ENCODE peak calls at places on chromosome 16, in five cellular contexts. E is psoas muscle; K is A549; V is CD4-positive, CD25-positive, alpha-beta regulatory T cell; G is right atrium auricular region. B is an unnamed sample.
A peak's percentile ranks its signal among the peaks of the same experiment; 100 is the strongest.

GRCh38 chr16:66928702-66929388 is 3.5 kb upstream of the RRAD start:
- DNase-seq in E (peak; percentile 52), K (peak; percentile 56), V (peak; percentile 49), G (no peak), B (peak; percentile 73)

GRCh38 chr16:23145608-23146007 is 3.6 kb downstream of the USP31 start:
- DNase-seq in E (no peak), K (peak; percentile 41), V (no peak), G (no peak), B (no peak)

GRCh38 chr16:69396187-69397061 is 10.6 kb upstream of the TERF2 start:
- DNase-seq in E (peak; percentile 36), K (peak; percentile 97), V (peak; percentile 81), G (peak; percentile 87), B (peak; percentile 86)

GRCh38 chr16:2149630-2150417 is 1.4 kb downstream of the RAB26 start:
- DNase-seq in E (no peak), K (peak; percentile 73), V (no peak), G (no peak), B (peak; percentile 82)

GRCh38 chr16:52453661-52454060 is 93.3 kb downstream of the TOX3 start:
- DNase-seq in E (no peak), K (no peak), V (no peak), G (no peak), B (no peak)

GRCh38 chr16:53937068-53937614 is 233.2 kb downstream of the FTO start:
- DNase-seq in E (no peak), K (no peak), V (no peak), G (no peak), B (no peak)

GRCh38 chr16:12010388-12011251 is 34.1 kb downstream of the SNX29 start:
- DNase-seq in E (no peak), K (no peak), V (no peak), G (no peak), B (no peak)

GRCh38 chr16:80123189-80123588 is 417.6 kb upstream of the DYNLRB2 start:
- DNase-seq in E (no peak), K (no peak), V (no peak), G (no peak), B (peak; percentile 59)

GRCh38 chr16:990516-991291 is 9.1 kb downstream of the SOX8 start:
- DNase-seq in E (no peak), K (no peak), V (no peak), G (no peak), B (no peak)

GRCh38 chr16:53773150-53773846 is 69.3 kb downstream of the FTO start:
- DNase-seq in E (no peak), K (peak; percentile 83), V (peak; percentile 46), G (no peak), B (peak; percentile 68)

GRCh38 chr16:84322749-84323148 is 28.1 kb downstream of the WFDC1 start:
- DNase-seq in E (no peak), K (no peak), V (no peak), G (no peak), B (no peak)

GRCh38 chr16:79599256-79599836 is 1.2 kb downstream of the MAF start:
- DNase-seq in E (peak; percentile 51), K (peak; percentile 31), V (no peak), G (no peak), B (peak; percentile 84)

GRCh38 chr16:5905935-5906334 is 808.3 kb upstream of the EEF2KMT start:
- DNase-seq in E (no peak), K (no peak), V (no peak), G (no peak), B (no peak)

GRCh38 chr16:2508722-2509400 is 4.9 kb upstream of the ATP6V0C start:
- DNase-seq in E (peak; percentile 10), K (no peak), V (no peak), G (no peak), B (no peak)

GRCh38 chr16:1428511-1428910 is 2.4 kb upstream of the PERCC1 start:
- DNase-seq in E (no peak), K (peak; percentile 57), V (peak; percentile 48), G (no peak), B (peak; percentile 85)

GRCh38 chr16:88118376-88118775 is 167.1 kb downstream of the BANP start:
- DNase-seq in E (no peak), K (no peak), V (no peak), G (no peak), B (no peak)

GRCh38 chr16:25568991-25569390 is 122.8 kb upstream of the HS3ST4 start:
- DNase-seq in E (no peak), K (no peak), V (no peak), G (no peak), B (no peak)

GRCh38 chr16:10298416-10298815 is 87.4 kb upstream of the ATF7IP2 start:
- DNase-seq in E (no peak), K (no peak), V (no peak), G (no peak), B (peak; percentile 3)
- H3K4me3 ChIP-seq in E (no peak overlapping the region), K (no peak overlapping the region), V (no peak overlapping the region), G (no peak overlapping the region), B (no peak overlapping the region)

GRCh38 chr16:86388976-86389375 is 121.4 kb upstream of the FOXF1 start:
- DNase-seq in E (no peak), K (no peak), V (no peak), G (no peak), B (no peak)
- H3K4me1 ChIP-seq in E (no peaks in the 10 kb centered on the region), K (peaks cover 6% of the 10 kb centered on the region), V (no peaks in the 10 kb centered on the region), G (peaks cover 6% of the 10 kb centered on the region), B (no peaks in the 10 kb centered on the region)

GRCh38 chr16:31664683-31665482 is 137.2 kb downstream of the AHSP start:
- DNase-seq in E (no peak), K (no peak), V (no peak), G (no peak), B (no peak)
- H3K9me3 ChIP-seq in E (no peaks in the 10 kb centered on the region), K (no peaks in the 10 kb centered on the region), V (no peaks in the 10 kb centered on the region), G (no peaks in the 10 kb centered on the region), B (peaks cover 61% of the 10 kb centered on the region)

DNA sequence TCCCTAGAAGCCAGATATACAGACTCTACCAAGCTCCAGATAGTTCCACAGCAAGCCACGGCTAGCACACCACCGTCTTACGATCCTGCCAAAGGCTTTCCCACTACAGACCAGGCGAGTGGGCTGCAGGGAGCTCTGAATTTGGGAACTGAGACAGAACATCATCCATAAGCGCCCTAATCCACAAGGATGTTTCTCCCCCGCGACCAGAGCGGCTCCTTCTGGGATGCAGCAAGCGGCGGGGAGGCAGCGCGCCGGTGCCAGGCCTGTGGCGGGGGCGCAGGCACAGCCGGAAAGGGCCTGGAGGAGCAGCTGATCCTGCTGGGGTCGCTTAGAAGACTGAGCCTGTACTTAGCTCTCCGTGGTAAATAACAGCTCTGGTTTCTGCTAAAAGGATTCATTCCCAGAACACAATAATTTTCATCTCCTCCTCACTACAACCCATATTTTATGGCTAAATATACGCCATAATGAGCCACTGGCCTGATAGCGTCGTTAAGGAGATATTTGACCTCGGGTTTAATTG is 16.2 kb upstream of the FOXF1 start:
- DNase-seq in E (no peak), K (no peak), V (no peak), G (no peak), B (no peak)
- H3K4me3 ChIP-seq in E (no peak overlapping the region), K (no peak overlapping the region), V (no peak overlapping the region), G (no peak overlapping the region), B (no peak overlapping the region)

B was measured in endodermal cell.